ENCODE peak calls at places on chromosomes 7 and 10, in nine cellular contexts. A is glutamatergic neuron, F is breast epithelium, N is mesothelial cell of epicardium, S is RWPE1, D is H1, M is endodermal cell, W is uterus, Q is spleen. O is an unnamed sample.
A peak's percentile ranks its signal among the peaks of the same experiment; 100 is the strongest.

GRCh38 chr10:54622017-54622416 is 179.0 kb downstream of the PCDH15 start:
- DNase-seq in A (no peak), Q (no peak), D (no peak), M (no peak), S (no peak), F (no peak), N (no peak), W (no peak), O (no peak)

GRCh38 chr10:92124524-92125168 is 166.2 kb downstream of the CPEB3 start:
- DNase-seq in D (no peak), S (peak; percentile 49), M (no peak), W (no peak), N (no peak), A (no peak), F (peak; percentile 75), Q (no peak), O (no peak)

GRCh38 chr10:93541402-93542357 is 24.8 kb upstream of the FFAR4 start:
- DNase-seq in A (peak; percentile 73), F (no peak), S (peak; percentile 36), N (peak; percentile 57), Q (no peak), M (peak; percentile 86), D (no peak), W (no peak), O (peak; percentile 72)

GRCh38 chr7:42694894-42695553 is 216.8 kb downstream of the C7orf25 start:
- DNase-seq in Q (no peak), D (no peak), N (no peak), M (no peak), W (no peak), F (no peak), S (no peak), A (no peak), O (no peak)

GRCh38 chr7:122304996-122305421 is 459 bp upstream of the FEZF1 start:
- DNase-seq in S (no peak), D (no peak), A (no peak), Q (no peak), F (no peak), W (no peak), N (no peak), M (peak; percentile 72), O (no peak)

GRCh38 chr7:141630621-141631020 is 71.3 kb downstream of the DENND11 start:
- DNase-seq in Q (no peak), F (no peak), D (no peak), M (no peak), N (no peak), S (no peak), W (no peak), A (no peak), O (no peak)

GRCh38 chr7:142385528-142386340 is 127.9 kb upstream of the PRSS58 start:
- DNase-seq in F (no peak), A (peak; percentile 55), N (no peak), M (peak; percentile 85), Q (no peak), S (peak; percentile 41), W (no peak), D (no peak), O (peak; percentile 61)

GRCh38 chr7:44284881-44285541 is 40.4 kb downstream of the CAMK2B start:
- DNase-seq in S (no peak), A (peak; percentile 12), W (peak; percentile 5), F (no peak), Q (peak; percentile 49), N (peak; percentile 34), M (peak; percentile 34), D (no peak), O (no peak)

GRCh38 chr7:131365876-131366275 is 38.2 kb downstream of the MKLN1 start:
- DNase-seq in M (no peak), Q (no peak), F (no peak), N (no peak), A (no peak), W (no peak), S (no peak), D (no peak), O (no peak)

GRCh38 chr7:151850484-151851159 is 26.3 kb downstream of the PRKAG2 start:
- DNase-seq in M (no peak), N (no peak), S (no peak), A (peak; percentile 4), Q (no peak), F (no peak), D (no peak), W (no peak), O (no peak)

DNA sequence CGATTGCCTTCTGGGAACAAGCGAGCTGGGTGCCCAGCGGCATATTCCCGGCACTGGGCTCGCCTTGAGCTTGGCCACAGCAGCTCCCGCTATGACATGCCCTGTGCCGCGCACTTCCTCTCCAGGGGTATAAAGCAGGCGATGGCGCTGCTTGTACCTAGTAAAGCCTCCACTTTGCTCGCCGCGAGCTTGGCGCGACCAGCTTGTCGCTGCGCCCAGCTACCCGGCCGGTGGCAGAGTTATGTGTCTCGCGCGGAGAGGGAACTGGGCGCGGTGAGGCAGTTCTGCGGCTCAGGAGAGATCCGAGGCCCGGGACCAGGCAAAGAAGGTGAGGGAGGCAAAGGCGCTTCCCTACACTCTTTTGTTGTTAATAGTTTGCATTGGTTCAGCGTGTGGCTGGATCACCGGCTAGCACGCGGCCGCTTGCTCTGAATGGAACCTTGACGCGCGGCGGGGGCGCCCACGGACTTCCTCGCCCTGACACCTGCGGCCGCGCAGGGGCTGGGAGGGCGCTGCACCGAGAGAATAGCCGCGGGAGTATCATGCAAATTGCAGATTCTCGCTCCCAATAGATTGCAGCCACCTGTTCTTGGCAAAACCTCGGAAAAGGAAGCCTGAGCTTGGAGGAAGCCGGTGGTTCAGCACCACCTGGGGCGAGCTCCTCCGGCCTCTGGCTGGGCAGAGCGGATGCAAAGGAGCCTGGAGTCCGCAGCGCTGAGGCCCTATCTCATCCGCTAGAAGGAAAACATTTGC is 3.0 kb upstream of the BUB3 start:
- DNase-seq in S (no peak), M (peak; percentile 86), W (no peak), N (no peak), A (peak; percentile 54), Q (peak; percentile 82), D (no peak), F (no peak), O (peak; percentile 48)
- TF ChIP-seq CTCF in S (no peak), M (no peak), W (no peak), N (no peak), A (no peak), Q (no peak), D (no peak), F (no peak), O (no peak)

GRCh38 chr10:103778358-103779139 is 76.8 kb downstream of the SH3PXD2A start:
- DNase-seq in Q (no peak), N (no peak), M (peak; percentile 71), F (no peak), D (no peak), A (no peak), W (no peak), S (no peak), O (no peak)
- TF ChIP-seq CTCF in Q (no peak), N (no peak), M (no peak), F (no peak), D (no peak), A (no peak), W (no peak), S (no peak), O (no peak)

DNA sequence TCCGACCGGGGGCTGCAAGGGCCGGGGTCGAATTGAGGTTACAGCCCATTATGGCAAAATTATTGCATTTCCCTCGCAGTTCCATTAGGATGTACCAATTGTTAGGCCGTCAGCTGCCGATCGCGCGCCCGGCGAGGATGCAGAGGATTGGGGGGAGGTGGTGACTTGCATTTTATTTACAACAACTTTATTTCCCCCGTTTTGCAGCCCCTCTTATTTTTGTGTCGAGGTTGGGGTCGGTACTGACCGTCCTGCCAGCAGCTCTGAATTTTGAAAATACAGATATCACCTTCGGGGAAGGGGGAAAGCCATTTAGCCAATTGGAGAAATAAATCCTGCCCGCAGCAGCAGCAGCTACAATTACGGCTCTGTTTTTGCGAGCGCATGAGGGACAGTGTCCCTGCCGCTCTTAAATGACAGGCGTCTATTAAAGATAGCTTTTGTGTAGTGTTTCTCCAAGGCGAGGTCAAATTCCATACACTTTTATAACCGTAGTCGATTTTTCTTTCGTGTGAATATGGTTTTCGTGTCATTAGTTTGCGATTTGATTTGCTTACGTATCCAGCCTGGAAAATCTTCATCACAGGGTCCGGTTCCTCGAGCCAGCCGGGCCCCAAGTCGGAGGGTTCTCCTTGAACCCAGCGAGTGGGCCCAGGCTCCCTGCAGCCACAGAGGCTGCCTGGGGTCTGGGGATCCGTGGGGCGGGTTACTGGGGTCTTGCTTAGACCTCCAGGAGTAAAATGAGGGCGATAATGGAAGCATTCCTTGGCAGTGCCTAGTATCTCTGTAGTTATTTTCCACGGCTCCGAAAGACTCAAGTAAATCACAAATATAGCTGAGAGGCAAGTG is 693 bp upstream of the HOXA5 start:
- DNase-seq in F (peak; percentile 17), N (no peak), D (no peak), M (no peak), A (no peak), Q (peak; percentile 25), S (no peak), W (no peak), O (no peak)
- TF ChIP-seq CTCF in F (no peak), N (peak; percentile 44), D (no peak), M (peak; percentile 8), A (no peak), Q (no peak), S (peak; percentile 66), W (no peak), O (no peak)

GRCh38 chr10:59881640-59882039 is 24.7 kb downstream of the CCDC6 start:
- DNase-seq in M (no peak), Q (no peak), S (no peak), A (no peak), N (no peak), W (no peak), F (no peak), D (no peak), O (no peak)

GRCh38 chr10:59878915-59879314 is 27.4 kb downstream of the CCDC6 start:
- DNase-seq in N (no peak), D (no peak), A (no peak), W (no peak), Q (no peak), F (no peak), M (no peak), S (no peak), O (no peak)

GRCh38 chr10:59879363-59879935 is 26.9 kb downstream of the CCDC6 start:
- DNase-seq in N (no peak), F (no peak), A (no peak), S (no peak), M (no peak), W (no peak), D (no peak), Q (no peak), O (no peak)

GRCh38 chr10:59880976-59881510 is 25.3 kb downstream of the CCDC6 start:
- DNase-seq in S (no peak), A (no peak), Q (no peak), W (no peak), N (no peak), M (no peak), D (no peak), F (no peak), O (no peak)

DNA sequence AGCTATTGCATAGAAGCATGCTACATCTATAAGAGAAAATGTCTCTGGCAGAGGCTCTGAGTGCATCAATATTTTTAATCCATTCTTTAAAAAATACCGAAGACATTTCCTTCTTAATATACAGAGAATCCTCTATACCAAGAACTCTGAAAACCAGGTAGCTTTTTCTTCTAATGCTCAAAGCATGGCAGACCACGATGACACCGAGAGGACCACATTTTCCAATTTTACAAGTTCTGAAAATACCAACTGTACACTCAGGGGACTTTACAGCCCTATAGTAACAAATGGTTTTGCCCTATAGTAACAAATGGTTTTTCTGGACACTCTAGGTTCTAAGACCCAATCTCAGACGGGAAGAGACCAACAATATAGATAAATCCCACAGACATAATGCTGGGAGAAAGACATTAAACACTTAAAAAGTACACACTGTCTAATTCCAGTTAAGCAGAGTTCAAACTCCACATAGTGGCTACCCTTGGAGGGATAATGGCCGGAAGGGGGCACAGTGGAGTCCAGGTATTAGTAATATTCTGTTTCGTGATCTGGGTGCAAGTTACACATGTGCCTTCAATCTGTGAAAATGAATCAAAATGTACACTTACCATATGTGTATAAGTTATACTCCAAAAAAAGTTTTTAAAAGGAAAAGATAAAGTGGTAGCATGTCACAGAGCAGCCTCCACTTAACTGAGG is 26.2 kb downstream of the CCDC6 start:
- DNase-seq in S (no peak), A (no peak), M (no peak), W (no peak), N (no peak), F (no peak), Q (no peak), D (no peak), O (no peak)
- TF ChIP-seq CTCF in S (no peak), A (no peak), M (no peak), W (no peak), N (no peak), F (no peak), Q (no peak), D (no peak), O (no peak)

O was measured in endothelial cell.